ENCODE peak calls at places on chromosomes 2 and 18, in nine cellular contexts. C is CD4-positive, alpha-beta T cell; M is NCI-H1417 treated with DMSO at 0.1 percent for 48 hours; P is T-cell; K is fibroblast of mammary gland; Q is GM04504; E is AG20443; X is nucleus accumbens; N is stimulated activated CD8-positive, alpha-beta memory T cell treated with anti-CD3 and anti-CD28 coated beads, Interleukin-7, amount 100 ng/mL, for 1 hour. I is an unnamed sample.

GRCh38 chr2:37602702-37603101 is 68.7 kb downstream of the CDC42EP3 start:
- DNase-seq in C (no peak), M (no peak), P (no peak), K (no peak), Q (no peak), E (no peak), X (no peak), N (no peak), I (no peak)

GRCh38 chr2:183078467-183079334 is at the start of gene DUSP19:
- DNase-seq in C (peak), M (peak), P (peak), K (peak), Q (peak), E (peak), X (peak), N (peak), I (peak)

GRCh38 chr2:27291865-27292264 is 9.6 kb downstream of the TRIM54 start:
- DNase-seq in C (no peak), M (no peak), P (no peak), K (no peak), Q (no peak), E (no peak), X (no peak), N (no peak), I (no peak)

GRCh38 chr18:48138211-48138610 is 207.8 kb upstream of the SMAD2 start:
- DNase-seq in C (no peak), M (no peak), P (no peak), K (no peak), Q (no peak), E (no peak), X (no peak), N (no peak), I (no peak)

GRCh38 chr2:134333646-134334189 is 79.8 kb downstream of the MGAT5 start:
- DNase-seq in C (no peak), M (no peak), P (no peak), K (peak), Q (no peak), E (no peak), X (no peak), N (no peak), I (peak)

GRCh38 chr18:79395761-79396404 is at the start of gene NFATC1:
- DNase-seq in C (peak), M (no peak), P (peak), K (peak), Q (no peak), E (peak), X (no peak), N (peak), I (no peak)

GRCh38 chr2:8435608-8436007 is 246.2 kb upstream of the ID2 start:
- DNase-seq in C (no peak), M (no peak), P (no peak), K (peak), Q (peak), E (peak), X (no peak), N (no peak), I (no peak)

GRCh38 chr2:205024822-205025518 is 479.7 kb downstream of the PARD3B start:
- DNase-seq in C (no peak), M (no peak), P (no peak), K (peak), Q (peak), E (peak), X (peak), N (no peak), I (peak)

GRCh38 chr2:82656370-82656769 is 1802.7 kb downstream of the SUCLG1 start:
- DNase-seq in C (no peak), M (no peak), P (no peak), K (no peak), Q (no peak), E (no peak), X (no peak), N (no peak), I (no peak)

GRCh38 chr2:241546771-241547498 is 11.6 kb upstream of the BOK start:
- DNase-seq in C (no peak), M (no peak), P (no peak), K (peak), Q (peak), E (peak), X (no peak), N (no peak), I (peak)

GRCh38 chr2:3483986-3484960 is 35.1 kb downstream of the ADI1 start:
- DNase-seq in C (no peak), M (no peak), P (no peak), K (no peak), Q (no peak), E (no peak), X (no peak), N (no peak), I (no peak)

GRCh38 chr2:144330951-144331651 is 188.8 kb downstream of the ZEB2 start:
- DNase-seq in C (no peak), M (no peak), P (no peak), K (peak), Q (no peak), E (no peak), X (peak), N (no peak), I (no peak)

GRCh38 chr2:3602553-3603339 is 7.8 kb downstream of the COLEC11 start:
- DNase-seq in C (no peak), M (no peak), P (no peak), K (no peak), Q (no peak), E (no peak), X (no peak), N (no peak), I (no peak)

I was measured in hippocampal formation.